ENCODE peak calls at places on chromosomes 2 and 18, in four cellular contexts. B is AG09309, Z is AG04450, X is fibroblast of the aortic adventitia. P is an unnamed sample.

GRCh38 chr18:10120622-10121021 is 206.8 kb downstream of the VAPA start:
- DNase-seq in B (no peak), Z (no peak), X (no peak), P (no peak)

GRCh38 chr18:79372461-79372860 is 23.3 kb upstream of the NFATC1 start:
- DNase-seq in B (no peak), Z (no peak), X (no peak), P (no peak)

GRCh38 chr2:68936462-68936861 is 16.2 kb downstream of the GKN2 start:
- DNase-seq in B (no peak), Z (no peak), X (peak), P (no peak)

GRCh38 chr2:160736629-160737028 is 243.0 kb upstream of the RBMS1 start:
- DNase-seq in B (no peak), Z (no peak), X (peak), P (peak)

GRCh38 chr2:78024991-78025390 is 502.8 kb upstream of the LRRTM4 start:
- DNase-seq in B (no peak), Z (no peak), X (no peak), P (no peak)

GRCh38 chr2:25276569-25277465 is 64.9 kb downstream of the DNMT3A start:
- DNase-seq in B (no peak), Z (no peak), X (no peak), P (no peak)

GRCh38 chr2:194706179-194706578 is 950.8 kb upstream of the SLC39A10 start:
- DNase-seq in B (no peak), Z (no peak), X (no peak), P (no peak)

GRCh38 chr2:240107386-240107785 is 28.7 kb downstream of the COPS9 start:
- DNase-seq in B (no peak), Z (no peak), X (no peak), P (no peak)

GRCh38 chr2:138615257-138615656 is 113.7 kb downstream of the SPOPL start:
- DNase-seq in B (no peak), Z (peak), X (no peak), P (peak)

GRCh38 chr2:72222829-72223564 is 75.3 kb upstream of the CYP26B1 start:
- DNase-seq in B (peak), Z (peak), X (peak), P (no peak)

GRCh38 chr2:200456567-200456966 is 53.3 kb downstream of the KCTD18 start:
- DNase-seq in B (no peak), Z (no peak), X (no peak), P (no peak)

GRCh38 chr2:25103287-25103871 is 61.5 kb downstream of the EFR3B start:
- DNase-seq in B (peak), Z (peak), X (peak), P (no peak)

GRCh38 chr2:62038980-62039771 is 133.7 kb downstream of the COMMD1 start:
- DNase-seq in B (peak), Z (no peak), X (peak), P (no peak)

GRCh38 chr18:74849316-74849715 is 251.6 kb downstream of the ZNF407 start:
- DNase-seq in B (no peak), Z (no peak), X (no peak), P (no peak)

GRCh38 chr18:31707815-31708214 is 23.4 kb upstream of the B4GALT6 start:
- DNase-seq in B (no peak), Z (no peak), X (no peak), P (no peak)

GRCh38 chr2:138234265-138234664 is 267.3 kb upstream of the SPOPL start:
- DNase-seq in B (no peak), Z (no peak), X (no peak), P (no peak)

GRCh38 chr2:199646439-199646838 is 188.7 kb upstream of the SATB2 start:
- DNase-seq in B (no peak), Z (no peak), X (no peak), P (no peak)

GRCh38 chr18:9866627-9867453 is 18.9 kb upstream of the TXNDC2 start:
- DNase-seq in B (no peak), Z (no peak), X (no peak), P (no peak)

GRCh38 chr18:40325988-40326387 is 1629.0 kb upstream of the PIK3C3 start:
- DNase-seq in B (no peak), Z (no peak), X (no peak), P (no peak)

GRCh38 chr18:7609617-7610016 is 42.5 kb downstream of the PTPRM start:
- DNase-seq in B (no peak), Z (no peak), X (no peak), P (no peak)

GRCh38 chr18:44682871-44683221 is 2.2 kb downstream of the SETBP1 start:
- DNase-seq in B (no peak), Z (no peak), X (no peak), P (no peak)

GRCh38 chr2:207926133-207927076 is 98.9 kb downstream of the PLEKHM3 start:
- DNase-seq in B (peak), Z (peak), X (peak), P (no peak)

GRCh38 chr2:206253125-206253787 is 21.2 kb upstream of the ZDBF2 start:
- DNase-seq in B (no peak), Z (no peak), X (no peak), P (no peak)

GRCh38 chr2:205024822-205025518 is 479.7 kb downstream of the PARD3B start:
- DNase-seq in B (peak), Z (peak), X (peak), P (peak)
- H3K4me3 ChIP-seq in B (no peak), Z (peak), X (no peak), P (peak)

DNA sequence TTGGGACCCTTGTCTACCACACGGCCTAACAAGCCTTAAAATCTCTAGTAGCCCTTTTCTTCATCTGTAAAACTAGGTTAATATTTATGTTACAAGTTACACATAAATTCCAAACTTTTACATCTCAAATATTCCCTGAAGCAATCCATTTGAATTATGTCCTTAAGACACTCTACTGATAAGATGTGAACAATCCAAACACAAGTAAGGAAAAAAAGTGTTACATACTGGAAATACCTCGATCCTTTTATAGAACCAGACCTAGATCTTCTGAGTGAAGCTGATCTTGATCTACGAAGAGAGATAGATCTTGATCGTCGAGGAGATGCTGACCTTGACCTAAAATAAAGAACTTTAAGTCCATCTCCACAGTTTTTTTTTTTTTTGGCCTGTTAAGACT is 3.3 kb downstream of the SRSF7 start:
- DNase-seq in B (no peak), Z (no peak), X (no peak), P (no peak)
- H3K4me3 ChIP-seq in B (no peak), Z (no peak), X (no peak), P (no peak)

GRCh38 chr2:170530284-170530745 is 184.8 kb upstream of the SP5 start:
- DNase-seq in B (no peak), Z (peak), X (peak), P (no peak)
- H3K4me3 ChIP-seq in B (no peak), Z (peak), X (no peak), P (no peak)

GRCh38 chr2:23698116-23698732 is 228.7 kb downstream of the ATAD2B start:
- DNase-seq in B (no peak), Z (no peak), X (no peak), P (no peak)

GRCh38 chr2:23698733-23699391 is 228.1 kb downstream of the ATAD2B start:
- DNase-seq in B (no peak), Z (no peak), X (no peak), P (peak)

GRCh38 chr2:23696163-23697045 is 230.5 kb downstream of the ATAD2B start:
- DNase-seq in B (no peak), Z (no peak), X (no peak), P (no peak)

GRCh38 chr2:23697256-23697655 is 229.7 kb downstream of the ATAD2B start:
- DNase-seq in B (no peak), Z (no peak), X (no peak), P (no peak)

DNA sequence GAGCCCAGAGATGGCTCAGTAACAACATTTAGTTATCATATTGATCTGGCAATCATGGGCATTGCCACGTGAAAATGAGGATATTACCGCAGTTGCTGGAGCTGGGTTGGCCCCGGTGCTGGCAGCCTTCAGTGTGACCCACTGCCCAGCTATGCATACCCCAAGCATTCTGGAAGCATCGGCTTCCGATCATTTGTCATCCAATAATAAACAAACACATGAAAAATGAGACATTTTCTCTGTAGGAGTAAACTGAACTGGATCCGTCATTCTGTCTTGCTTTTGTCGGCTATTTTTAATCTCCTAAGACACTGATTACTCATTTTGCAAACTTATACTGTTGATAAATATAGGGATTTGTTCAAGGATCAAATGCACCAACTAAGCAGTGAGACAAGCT is 229.2 kb downstream of the ATAD2B start:
- DNase-seq in B (no peak), Z (peak), X (peak), P (no peak)
- H3K4me3 ChIP-seq in B (no peak), Z (no peak), X (no peak), P (no peak)

GRCh38 chr2:86821842-86822241 is 31.1 kb upstream of the CD8A start:
- DNase-seq in B (no peak), Z (no peak), X (no peak), P (no peak)
- H3K4me3 ChIP-seq in B (no peak), Z (no peak), X (no peak), P (no peak)

GRCh38 chr18:63137999-63138448 is 181.5 kb downstream of the BCL2 start:
- DNase-seq in B (no peak), Z (no peak), X (no peak), P (no peak)
- H3K4me3 ChIP-seq in B (no peak), Z (no peak), X (no peak), P (no peak)

P was measured in retinal pigment epithelial cell.